ENCODE peak calls at places on chromosome 19, in four cellular contexts. D is GM04504; U is anterior cingulate cortex; B is CD8-positive, alpha-beta T cell. K is an unnamed sample.

GRCh38 chr19:17128403-17128802 is 52.8 kb downstream of the MYO9B start:
- DNase-seq in B (no peak), D (no peak), U (no peak), K (no peak)

GRCh38 chr19:41958367-41959055 is 610 bp downstream of the RABAC1 start:
- DNase-seq in D (peak), B (peak), U (peak), K (no peak)

GRCh38 chr19:30719189-30719990 is 347.2 kb downstream of the ZNF536 start:
- DNase-seq in U (no peak), B (no peak), D (no peak), K (no peak)

GRCh38 chr19:29624489-29625210 is 18.6 kb downstream of the POP4 start:
- DNase-seq in U (no peak), D (no peak), B (no peak), K (no peak)

GRCh38 chr19:3855321-3855720 is 13.5 kb downstream of the ZFR2 start:
- DNase-seq in B (no peak), D (no peak), U (no peak), K (no peak)

GRCh38 chr19:46634656-46635218 is 1.3 kb downstream of the GNG8 start:
- DNase-seq in U (no peak), B (no peak), D (no peak), K (no peak)

GRCh38 chr19:3190470-3190770 is 4.7 kb downstream of the NCLN start:
- DNase-seq in B (no peak), D (no peak), U (no peak), K (no peak)

GRCh38 chr19:28633223-28634030 is 579.5 kb downstream of the UQCRFS1 start:
- DNase-seq in D (peak), U (no peak), B (peak), K (no peak)

GRCh38 chr19:28242317-28242927 is 970.5 kb downstream of the UQCRFS1 start:
- DNase-seq in B (peak), U (no peak), D (peak), K (no peak)

K was measured in GM04503.